ENCODE peak calls at places on chromosome 5, in five cellular contexts. One of them, this sample, is unnamed.

GRCh38 chr5:158022393-158022792 is 163.4 kb upstream of the CLINT1 start:
- DNase-seq in endothelial cell of umbilical vein: no peak
- DNase-seq in sigmoid colon: no peak
- DNase-seq in transverse colon: peak; percentile 15
- DNase-seq in HCT116: no peak
- DNase-seq in this sample: no peak

GRCh38 chr5:162497455-162497854 is 429.9 kb downstream of the GABRG2 start:
- DNase-seq in endothelial cell of umbilical vein: no peak
- DNase-seq in sigmoid colon: no peak
- DNase-seq in transverse colon: no peak
- DNase-seq in HCT116: no peak
- DNase-seq in this sample: no peak

GRCh38 chr5:1152156-1152555 is 40.3 kb upstream of the SLC12A7 start:
- DNase-seq in endothelial cell of umbilical vein: no peak
- DNase-seq in sigmoid colon: no peak
- DNase-seq in transverse colon: no peak
- DNase-seq in HCT116: no peak
- DNase-seq in this sample: no peak

GRCh38 chr5:79613571-79613970 is 1.3 kb downstream of the TENT2 start:
- DNase-seq in endothelial cell of umbilical vein: no peak
- DNase-seq in sigmoid colon: no peak
- DNase-seq in transverse colon: no peak
- DNase-seq in HCT116: no peak
- DNase-seq in this sample: no peak

GRCh38 chr5:166509085-166509484 is 1782.4 kb upstream of the WWC1 start:
- DNase-seq in endothelial cell of umbilical vein: no peak
- DNase-seq in sigmoid colon: no peak
- DNase-seq in transverse colon: no peak
- DNase-seq in HCT116: no peak
- DNase-seq in this sample: no peak

GRCh38 chr5:150263801-150264621 is 25.6 kb downstream of the CAMK2A start:
- DNase-seq in endothelial cell of umbilical vein: peak; percentile 37
- DNase-seq in sigmoid colon: peak; percentile 75
- DNase-seq in transverse colon: no peak
- DNase-seq in HCT116: peak; percentile 70
- DNase-seq in this sample: peak; percentile 53

GRCh38 chr5:31193591-31194457 is at the start of gene CDH6:
- DNase-seq in endothelial cell of umbilical vein: no peak
- DNase-seq in sigmoid colon: no peak
- DNase-seq in transverse colon: peak; percentile 9
- DNase-seq in HCT116: no peak
- DNase-seq in this sample: no peak

GRCh38 chr5:109876030-109876726 is 186.5 kb downstream of the MAN2A1 start:
- DNase-seq in endothelial cell of umbilical vein: no peak
- DNase-seq in sigmoid colon: no peak
- DNase-seq in transverse colon: no peak
- DNase-seq in HCT116: no peak
- DNase-seq in this sample: no peak

GRCh38 chr5:173733831-173734491 is 117.5 kb upstream of the BOD1 start:
- DNase-seq in endothelial cell of umbilical vein: no peak
- DNase-seq in sigmoid colon: no peak
- DNase-seq in transverse colon: peak; percentile 40
- DNase-seq in HCT116: no peak
- DNase-seq in this sample: no peak

GRCh38 chr5:140038373-140038957 is 4.6 kb downstream of the NRG2 start:
- DNase-seq in endothelial cell of umbilical vein: peak; percentile 48
- DNase-seq in sigmoid colon: no peak
- DNase-seq in transverse colon: no peak
- DNase-seq in HCT116: no peak
- DNase-seq in this sample: peak; percentile 36

GRCh38 chr5:7876867-7877266 is 7.9 kb downstream of the MTRR start:
- DNase-seq in endothelial cell of umbilical vein: no peak
- DNase-seq in sigmoid colon: no peak
- DNase-seq in transverse colon: no peak
- DNase-seq in HCT116: no peak
- DNase-seq in this sample: no peak

GRCh38 chr5:122751293-122751753 is 23.6 kb upstream of the SNX2 start:
- DNase-seq in endothelial cell of umbilical vein: peak; percentile 84
- DNase-seq in sigmoid colon: no peak
- DNase-seq in transverse colon: no peak
- DNase-seq in HCT116: no peak
- DNase-seq in this sample: no peak

GRCh38 chr5:82330506-82330905 is 52.4 kb upstream of the RPS23 start:
- DNase-seq in endothelial cell of umbilical vein: no peak
- DNase-seq in sigmoid colon: no peak
- DNase-seq in transverse colon: no peak
- DNase-seq in HCT116: no peak
- DNase-seq in this sample: no peak
- H3K27ac ChIP-seq in endothelial cell of umbilical vein: no peak overlapping the region
- H3K27ac ChIP-seq in sigmoid colon: no peak overlapping the region
- H3K27ac ChIP-seq in transverse colon: no peak overlapping the region
- H3K27ac ChIP-seq in HCT116: no peak overlapping the region
- H3K27ac ChIP-seq in this sample: no peak overlapping the region

GRCh38 chr5:132495672-132496630 is 5.4 kb upstream of the IRF1 start:
- DNase-seq in endothelial cell of umbilical vein: peak; percentile 67
- DNase-seq in sigmoid colon: peak; percentile 94
- DNase-seq in transverse colon: peak; percentile 97
- DNase-seq in HCT116: peak; percentile 87
- DNase-seq in this sample: no peak
- TF ChIP-seq POLR2AphosphoS5 in endothelial cell of umbilical vein: peak; percentile 45
- TF ChIP-seq POLR2AphosphoS5 in sigmoid colon: no peak
- TF ChIP-seq POLR2AphosphoS5 in transverse colon: peak; percentile 77
- TF ChIP-seq POLR2AphosphoS5 in HCT116: peak; percentile 74
- TF ChIP-seq POLR2AphosphoS5 in this sample: no peak

DNA sequence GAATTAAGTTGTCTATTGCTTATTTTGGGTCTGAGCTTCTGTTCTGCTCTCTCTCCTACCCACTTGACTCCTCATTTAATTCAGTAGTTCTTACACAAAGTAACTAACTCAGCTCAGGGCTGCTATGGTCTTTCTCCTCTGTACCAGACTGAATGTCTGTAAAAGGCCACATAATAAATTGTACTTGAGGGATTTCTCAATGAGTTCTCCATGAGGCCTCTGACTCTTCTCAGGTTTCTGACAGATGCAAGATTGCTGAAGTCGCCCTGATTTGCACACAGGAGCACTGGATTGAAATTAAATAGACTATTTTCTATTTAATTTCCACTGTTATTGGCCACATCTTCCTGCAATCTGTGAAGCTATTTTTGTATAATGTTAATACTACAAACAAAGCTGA is 2.9 kb downstream of the IQGAP2 start:
- DNase-seq in endothelial cell of umbilical vein: no peak
- DNase-seq in sigmoid colon: no peak
- DNase-seq in transverse colon: no peak
- DNase-seq in HCT116: no peak
- DNase-seq in this sample: no peak
- H3K27ac ChIP-seq in endothelial cell of umbilical vein: no peak overlapping the region
- H3K27ac ChIP-seq in sigmoid colon: peak overlapping the region; percentile 7
- H3K27ac ChIP-seq in transverse colon: no peak overlapping the region
- H3K27ac ChIP-seq in HCT116: no peak overlapping the region
- H3K27ac ChIP-seq in this sample: no peak overlapping the region

GRCh38 chr5:91383027-91383955 is at the start of gene ARRDC3:
- DNase-seq in endothelial cell of umbilical vein: peak; percentile 98
- DNase-seq in sigmoid colon: peak; percentile 98
- DNase-seq in transverse colon: peak; percentile 97
- DNase-seq in HCT116: peak; percentile 88
- DNase-seq in this sample: peak; percentile 90

GRCh38 chr5:91381134-91381773 is 1.9 kb downstream of the ARRDC3 start:
- DNase-seq in endothelial cell of umbilical vein: no peak
- DNase-seq in sigmoid colon: no peak
- DNase-seq in transverse colon: no peak
- DNase-seq in HCT116: no peak
- DNase-seq in this sample: no peak

GRCh38 chr5:91382530-91383026 is 539 bp downstream of the ARRDC3 start:
- DNase-seq in endothelial cell of umbilical vein: peak; percentile 71
- DNase-seq in sigmoid colon: no peak
- DNase-seq in transverse colon: peak; percentile 46
- DNase-seq in HCT116: no peak
- DNase-seq in this sample: peak; percentile 42

GRCh38 chr5:91380491-91381133 is 2.5 kb downstream of the ARRDC3 start:
- DNase-seq in endothelial cell of umbilical vein: peak; percentile 95
- DNase-seq in sigmoid colon: peak; percentile 99
- DNase-seq in transverse colon: peak; percentile 99
- DNase-seq in HCT116: peak; percentile 86
- DNase-seq in this sample: peak; percentile 89

DNA sequence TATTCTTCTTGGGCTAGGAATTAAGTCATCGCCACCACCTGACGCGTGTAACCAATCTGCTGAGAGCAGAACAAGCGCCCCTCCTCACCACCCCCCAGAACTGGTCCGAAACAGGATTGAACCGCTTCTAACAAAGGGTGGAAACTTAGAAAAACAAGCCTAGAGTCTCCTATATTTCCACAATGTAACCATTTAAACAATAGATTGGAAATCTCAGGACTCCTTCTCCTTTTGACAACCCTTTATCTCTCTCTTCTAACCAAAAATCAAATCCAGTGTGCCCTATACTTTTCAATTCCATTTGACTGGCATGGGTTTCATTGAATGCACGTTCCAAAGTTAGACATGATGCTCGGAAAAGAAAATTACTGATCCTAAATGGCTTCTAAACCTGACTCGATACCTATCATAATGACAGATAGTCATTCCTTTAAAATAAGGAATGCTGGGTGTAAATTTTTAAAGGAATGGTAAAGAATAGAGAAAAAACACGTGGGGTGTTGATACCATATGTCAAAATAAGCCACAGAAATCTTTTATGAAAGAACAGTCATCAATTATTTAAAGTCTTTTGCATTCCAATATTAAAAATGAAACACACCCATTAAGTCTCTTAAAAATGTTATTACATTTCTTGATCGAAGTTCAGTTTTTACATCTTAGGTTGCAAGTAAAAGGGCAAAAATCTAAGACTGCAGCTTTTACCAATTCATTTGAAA is 1.2 kb downstream of the ARRDC3 start:
- DNase-seq in endothelial cell of umbilical vein: peak; percentile 88
- DNase-seq in sigmoid colon: peak; percentile 87
- DNase-seq in transverse colon: peak; percentile 80
- DNase-seq in HCT116: peak; percentile 63
- DNase-seq in this sample: peak; percentile 66
- TF ChIP-seq POLR2AphosphoS5 in endothelial cell of umbilical vein: peak; percentile 34
- TF ChIP-seq POLR2AphosphoS5 in sigmoid colon: peak; percentile 40
- TF ChIP-seq POLR2AphosphoS5 in transverse colon: no peak
- TF ChIP-seq POLR2AphosphoS5 in HCT116: peak; percentile 65
- TF ChIP-seq POLR2AphosphoS5 in this sample: no peak

GRCh38 chr5:96721351-96721970 is 59.3 kb downstream of the CAST start:
- DNase-seq in endothelial cell of umbilical vein: no peak
- DNase-seq in sigmoid colon: peak; percentile 78
- DNase-seq in transverse colon: no peak
- DNase-seq in HCT116: no peak
- DNase-seq in this sample: no peak
- H3K27ac ChIP-seq in endothelial cell of umbilical vein: no peak overlapping the region
- H3K27ac ChIP-seq in sigmoid colon: peak overlapping the region; percentile 62
- H3K27ac ChIP-seq in transverse colon: no peak overlapping the region
- H3K27ac ChIP-seq in HCT116: no peak overlapping the region
- H3K27ac ChIP-seq in this sample: no peak overlapping the region

DNA sequence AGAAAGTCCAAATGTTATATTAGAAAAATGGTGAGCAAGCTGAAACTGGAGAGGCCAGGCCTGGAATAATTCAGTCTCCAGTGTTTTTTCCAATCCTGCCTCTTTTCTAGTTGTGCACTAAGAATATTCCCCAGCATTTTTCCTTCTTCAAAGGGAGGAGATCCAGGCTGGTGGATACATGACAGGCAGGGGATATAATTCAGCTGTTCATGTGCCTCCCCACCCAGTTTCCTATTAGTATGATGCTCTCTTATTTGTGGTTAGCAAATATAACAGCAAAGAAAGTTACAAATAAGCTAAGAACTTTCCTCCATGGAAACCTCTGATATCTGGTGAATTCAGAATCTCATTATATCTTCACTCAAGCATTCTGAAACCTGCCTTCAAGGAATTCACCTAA is 216.4 kb downstream of the TARS1 start:
- DNase-seq in endothelial cell of umbilical vein: no peak
- DNase-seq in sigmoid colon: no peak
- DNase-seq in transverse colon: no peak
- DNase-seq in HCT116: no peak
- DNase-seq in this sample: no peak
- TF ChIP-seq POLR2AphosphoS5 in endothelial cell of umbilical vein: no peak
- TF ChIP-seq POLR2AphosphoS5 in sigmoid colon: no peak
- TF ChIP-seq POLR2AphosphoS5 in transverse colon: no peak
- TF ChIP-seq POLR2AphosphoS5 in HCT116: no peak
- TF ChIP-seq POLR2AphosphoS5 in this sample: no peak

DNA sequence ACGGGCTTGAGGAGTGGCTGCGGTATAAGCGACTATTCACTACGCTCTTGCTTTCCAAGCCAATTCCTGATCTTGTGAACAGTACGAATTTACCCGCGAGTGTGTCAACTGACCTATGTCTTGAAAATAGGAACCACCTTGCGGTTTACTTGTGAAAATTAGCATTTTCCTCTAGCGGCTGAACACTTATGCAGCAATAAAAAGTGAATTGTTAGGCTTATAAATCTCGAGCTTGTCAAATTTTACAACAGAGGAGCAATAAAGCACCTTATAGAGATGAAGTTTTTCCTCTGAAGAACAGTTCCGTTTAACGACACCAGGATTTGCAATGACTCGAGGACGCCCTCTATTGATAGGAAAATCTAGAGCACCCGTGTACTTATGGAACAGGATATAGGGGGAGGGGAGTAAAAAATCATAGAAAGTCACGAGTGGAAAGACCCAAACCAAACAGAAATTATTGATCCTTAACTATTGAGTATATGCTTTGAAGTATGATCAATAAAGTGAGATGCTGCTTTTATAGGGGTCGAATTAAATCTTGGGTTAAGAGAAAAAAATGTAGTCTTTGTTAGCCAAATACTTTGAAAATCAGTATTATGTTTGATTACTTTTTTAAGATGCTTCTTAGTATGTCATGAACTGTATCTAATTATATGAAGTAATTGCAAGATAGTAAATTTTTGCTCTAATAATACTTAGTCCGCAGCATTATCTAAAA is 1.9 kb upstream of the RGMB start:
- DNase-seq in endothelial cell of umbilical vein: peak; percentile 92
- DNase-seq in sigmoid colon: peak; percentile 80
- DNase-seq in transverse colon: peak; percentile 80
- DNase-seq in HCT116: peak; percentile 84
- DNase-seq in this sample: peak; percentile 92
- H3K27ac ChIP-seq in endothelial cell of umbilical vein: peak overlapping the region; percentile 73
- H3K27ac ChIP-seq in sigmoid colon: peak overlapping the region; percentile 89
- H3K27ac ChIP-seq in transverse colon: peak overlapping the region; percentile 84
- H3K27ac ChIP-seq in HCT116: no peak overlapping the region
- H3K27ac ChIP-seq in this sample: peak overlapping the region; percentile 89

GRCh38 chr5:124871299-124871698 is 124.9 kb upstream of the ZNF608 start:
- DNase-seq in endothelial cell of umbilical vein: peak; percentile 27
- DNase-seq in sigmoid colon: no peak
- DNase-seq in transverse colon: no peak
- DNase-seq in HCT116: no peak
- DNase-seq in this sample: no peak
- TF ChIP-seq POLR2AphosphoS5 in endothelial cell of umbilical vein: no peak
- TF ChIP-seq POLR2AphosphoS5 in sigmoid colon: no peak
- TF ChIP-seq POLR2AphosphoS5 in transverse colon: no peak
- TF ChIP-seq POLR2AphosphoS5 in HCT116: no peak
- TF ChIP-seq POLR2AphosphoS5 in this sample: no peak

GRCh38 chr5:75567710-75568109 is 43.5 kb upstream of the ANKDD1B start:
- DNase-seq in endothelial cell of umbilical vein: peak; percentile 79
- DNase-seq in sigmoid colon: no peak
- DNase-seq in transverse colon: no peak
- DNase-seq in HCT116: peak; percentile 19
- DNase-seq in this sample: no peak

GRCh38 chr5:75566710-75567309 is 44.4 kb upstream of the ANKDD1B start:
- DNase-seq in endothelial cell of umbilical vein: peak; percentile 96
- DNase-seq in sigmoid colon: no peak
- DNase-seq in transverse colon: no peak
- DNase-seq in HCT116: peak; percentile 80
- DNase-seq in this sample: peak; percentile 86

GRCh38 chr5:75571547-75571946 is 39.7 kb upstream of the ANKDD1B start:
- DNase-seq in endothelial cell of umbilical vein: no peak
- DNase-seq in sigmoid colon: no peak
- DNase-seq in transverse colon: no peak
- DNase-seq in HCT116: no peak
- DNase-seq in this sample: no peak

GRCh38 chr5:75568202-75568601 is 43.1 kb upstream of the ANKDD1B start:
- DNase-seq in endothelial cell of umbilical vein: no peak
- DNase-seq in sigmoid colon: no peak
- DNase-seq in transverse colon: no peak
- DNase-seq in HCT116: no peak
- DNase-seq in this sample: no peak
- H3K27ac ChIP-seq in endothelial cell of umbilical vein: peak overlapping the region; percentile 90
- H3K27ac ChIP-seq in sigmoid colon: peak overlapping the region; percentile 75
- H3K27ac ChIP-seq in transverse colon: no peak overlapping the region
- H3K27ac ChIP-seq in HCT116: peak overlapping the region; percentile 80
- H3K27ac ChIP-seq in this sample: peak overlapping the region; percentile 93